ENCODE peak calls at places on chromosomes 16 and 17, in six cellular contexts. P, F, T, H, E and I are unnamed samples.

GRCh38 chr16:57284952-57285263 is 436 bp upstream of the PLLP start:
- DNase-seq in P (no peak), F (no peak), T (peak), H (no peak), E (no peak), I (no peak)

GRCh38 chr16:73024571-73025105 is 23.3 kb downstream of the ZFHX3 start:
- DNase-seq in P (no peak), F (no peak), T (no peak), H (no peak), E (no peak), I (no peak)

GRCh38 chr17:6666077-6666521 is 14.5 kb downstream of the C17orf100 start:
- DNase-seq in P (peak), F (peak), T (peak), H (peak), E (peak), I (peak)

GRCh38 chr17:9021158-9021984 is at the start of gene NTN1:
- DNase-seq in P (peak), F (peak), T (peak), H (peak), E (peak), I (no peak)

GRCh38 chr17:55448681-55449080 is 27.0 kb upstream of the MMD start:
- DNase-seq in P (no peak), F (no peak), T (no peak), H (no peak), E (no peak), I (no peak)

GRCh38 chr16:27237229-27238015 is 31.1 kb downstream of the NSMCE1 start:
- DNase-seq in P (no peak), F (peak), T (no peak), H (peak), E (no peak), I (no peak)

GRCh38 chr16:75820672-75821071 is 94.4 kb upstream of the CPHXL start:
- DNase-seq in P (no peak), F (no peak), T (no peak), H (no peak), E (peak), I (no peak)

GRCh38 chr16:49649013-49649785 is 206.7 kb downstream of the ZNF423 start:
- DNase-seq in P (no peak), F (peak), T (no peak), H (no peak), E (peak), I (no peak)

GRCh38 chr17:73197141-73197540 is 4.3 kb downstream of the COG1 start:
- DNase-seq in P (no peak), F (no peak), T (no peak), H (no peak), E (no peak), I (no peak)

GRCh38 chr17:18238299-18238698 is 12.9 kb downstream of the LLGL1 start:
- DNase-seq in P (no peak), F (no peak), T (no peak), H (no peak), E (no peak), I (no peak)

GRCh38 chr17:65324977-65325376 is 187.8 kb downstream of the RGS9 start:
- DNase-seq in P (no peak), F (peak), T (no peak), H (no peak), E (no peak), I (no peak)

GRCh38 chr17:37844977-37845293 is 79.3 kb upstream of the TBC1D3K start:
- DNase-seq in P (no peak), F (no peak), T (no peak), H (no peak), E (no peak), I (no peak)

GRCh38 chr17:15038656-15039055 is 226.5 kb downstream of the PMP22 start:
- DNase-seq in P (no peak), F (no peak), T (no peak), H (no peak), E (no peak), I (no peak)

GRCh38 chr16:27839419-27839818 is 224.1 kb downstream of the GSG1L start:
- DNase-seq in P (no peak), F (no peak), T (no peak), H (no peak), E (no peak), I (no peak)

GRCh38 chr17:82170412-82170961 is 42.2 kb downstream of the CCDC57 start:
- DNase-seq in P (no peak), F (peak), T (no peak), H (no peak), E (no peak), I (no peak)

GRCh38 chr17:2929881-2930533 is 133.4 kb downstream of the OR1D5 start:
- DNase-seq in P (peak), F (peak), T (peak), H (peak), E (peak), I (peak)

GRCh38 chr17:78674156-78674555 is 97.0 kb upstream of the DNAH17 start:
- DNase-seq in P (no peak), F (no peak), T (no peak), H (no peak), E (no peak), I (no peak)

GRCh38 chr17:19311421-19312215 is 50.9 kb downstream of the B9D1 start:
- DNase-seq in P (no peak), F (no peak), T (no peak), H (no peak), E (no peak), I (no peak)

GRCh38 chr17:7476474-7476873 is 3.0 kb downstream of the ZBTB4 start:
- DNase-seq in P (no peak), F (no peak), T (no peak), H (no peak), E (peak), I (peak)

GRCh38 chr16:1026057-1026783 is 44.6 kb downstream of the SOX8 start:
- DNase-seq in P (no peak), F (no peak), T (no peak), H (no peak), E (no peak), I (no peak)

GRCh38 chr17:74429604-74430384 is 2.1 kb upstream of the GPRC5C start:
- DNase-seq in P (no peak), F (peak), T (no peak), H (no peak), E (peak), I (peak)

GRCh38 chr17:77214743-77215142 is 74.0 kb downstream of the SEC14L1 start:
- DNase-seq in P (no peak), F (peak), T (peak), H (no peak), E (peak), I (peak)

GRCh38 chr17:10649031-10649430 is 8.1 kb downstream of the MYH3 start:
- DNase-seq in P (no peak), F (no peak), T (no peak), H (no peak), E (no peak), I (no peak)

GRCh38 chr17:17443173-17443572 is 33.6 kb upstream of the MED9 start:
- DNase-seq in P (no peak), F (no peak), T (no peak), H (no peak), E (no peak), I (no peak)

GRCh38 chr17:69357701-69358100 is 30.8 kb upstream of the ABCA5 start:
- DNase-seq in P (no peak), F (peak), T (peak), H (no peak), E (no peak), I (peak)

GRCh38 chr16:64948056-64948455 is 173.8 kb downstream of the CDH11 start:
- DNase-seq in P (no peak), F (no peak), T (no peak), H (no peak), E (no peak), I (no peak)